ENCODE peak calls at places on chromosomes 6 and 20, in eight cellular contexts. E is pancreas, S is NCI-H1417, D is D341Med, Y is NCI-H2081, H is heart left ventricle, Q is HT-29, L is NCI-H1092 treated with DMSO at 0.1 percent for 48 hours. P is an unnamed sample.

GRCh38 chr6:74137910-74138309 is 441.9 kb downstream of the CD109 start:
- DNase-seq in D (no peak), E (no peak), Y (no peak), L (no peak), S (no peak), H (no peak), Q (peak), P (no peak)

GRCh38 chr6:106692112-106692822 is 62.9 kb downstream of the QRSL1 start:
- DNase-seq in Y (no peak), D (peak), Q (peak), H (no peak), L (peak), S (no peak), E (peak), P (no peak)

GRCh38 chr6:3209114-3210023 is 18.1 kb downstream of the TUBB2B start:
- DNase-seq in E (no peak), D (no peak), H (peak), S (peak), Q (peak), Y (no peak), L (no peak), P (peak)

GRCh38 chr6:4802312-4802935 is 26.2 kb downstream of the CDYL start:
- DNase-seq in Y (no peak), E (no peak), H (no peak), Q (no peak), L (no peak), D (no peak), S (no peak), P (no peak)

GRCh38 chr6:5517781-5518180 is 256.5 kb downstream of the FARS2 start:
- DNase-seq in H (no peak), L (no peak), Q (no peak), E (no peak), D (no peak), Y (no peak), S (no peak), P (peak)

GRCh38 chr20:2865630-2866029 is 7.7 kb upstream of the PTPRA start:
- DNase-seq in E (no peak), S (no peak), Q (no peak), D (no peak), Y (no peak), H (no peak), L (no peak), P (peak)

GRCh38 chr6:48817714-48818113 is 645.3 kb downstream of the MMUT start:
- DNase-seq in H (no peak), E (no peak), Y (no peak), Q (no peak), S (peak), D (no peak), L (no peak), P (no peak)

GRCh38 chr6:56168601-56169000 is 78.8 kb downstream of the COL21A1 start:
- DNase-seq in Y (no peak), L (no peak), S (no peak), H (no peak), E (no peak), D (no peak), Q (no peak), P (no peak)

GRCh38 chr20:59381658-59382057 is 81.2 kb downstream of the EDN3 start:
- DNase-seq in D (no peak), H (no peak), Y (no peak), Q (no peak), S (no peak), E (no peak), L (no peak), P (no peak)

GRCh38 chr6:154474636-154475428 is 35.7 kb downstream of the CNKSR3 start:
- DNase-seq in H (no peak), D (no peak), L (no peak), Y (no peak), E (no peak), S (no peak), Q (no peak), P (no peak)

GRCh38 chr20:59663513-59663890 is 59.2 kb downstream of the PHACTR3 start:
- DNase-seq in S (no peak), Y (no peak), D (no peak), E (no peak), L (no peak), Q (no peak), H (no peak), P (no peak)

GRCh38 chr20:10537850-10538480 is 102.9 kb downstream of the SLX4IP start:
- DNase-seq in L (no peak), Q (no peak), E (no peak), D (no peak), S (no peak), Y (no peak), H (no peak), P (no peak)

GRCh38 chr6:139149383-139149782 is 14.5 kb downstream of the HECA start:
- DNase-seq in S (no peak), Y (no peak), H (peak), L (no peak), Q (no peak), E (no peak), D (no peak), P (no peak)

GRCh38 chr6:145929037-145929633 is 35.0 kb downstream of the SHPRH start:
- DNase-seq in S (peak), D (peak), H (no peak), Q (peak), L (peak), Y (no peak), E (no peak), P (no peak)

GRCh38 chr6:36244641-36245280 is 25.1 kb upstream of the PNPLA1 start:
- DNase-seq in D (no peak), H (no peak), Q (no peak), S (no peak), E (no peak), L (no peak), Y (no peak), P (no peak)

GRCh38 chr20:48765359-48765758 is 62.4 kb downstream of the PREX1 start:
- DNase-seq in L (no peak), Q (no peak), S (no peak), Y (no peak), D (no peak), H (no peak), E (no peak), P (no peak)

GRCh38 chr6:111450087-111450486 is 32.9 kb downstream of the REV3L start:
- DNase-seq in L (no peak), H (no peak), S (no peak), Y (no peak), E (no peak), Q (no peak), D (no peak), P (no peak)

GRCh38 chr20:45246109-45246508 is 8.3 kb downstream of the SLPI start:
- DNase-seq in Q (no peak), Y (no peak), L (no peak), H (no peak), D (no peak), E (no peak), S (no peak), P (no peak)

P was measured in stimulated activated CD8-positive, alpha-beta memory T cell treated with anti-CD3 and anti-CD28 coated beads, Interleukin-4, amount 100 ng/mL, for 48 hours.